ENCODE peak calls at places on chromosome 7, in nine cellular contexts. I, U, N, C, B, Y, H, Q and Z are unnamed samples.

GRCh38 chr7:32256376-32256775 is 186.2 kb upstream of the PDE1C start:
- DNase-seq in I (no peak), U (no peak), N (no peak), C (no peak), B (no peak), Y (no peak), H (no peak), Q (no peak), Z (no peak)

GRCh38 chr7:87564290-87564963 is 36.3 kb downstream of the ABCB1 start:
- DNase-seq in I (peak), U (no peak), N (peak), C (no peak), B (no peak), Y (no peak), H (peak), Q (no peak), Z (peak)

GRCh38 chr7:101114492-101114891 is 12.4 kb upstream of the SERPINE1 start:
- DNase-seq in I (no peak), U (no peak), N (no peak), C (no peak), B (no peak), Y (no peak), H (no peak), Q (no peak), Z (no peak)

GRCh38 chr7:22120391-22121053 is 174.8 kb upstream of the CDCA7L start:
- DNase-seq in I (no peak), U (no peak), N (no peak), C (no peak), B (no peak), Y (no peak), H (no peak), Q (no peak), Z (no peak)

GRCh38 chr7:98211221-98211675 is at the start of gene BHLHA15:
- DNase-seq in I (peak), U (peak), N (no peak), C (no peak), B (no peak), Y (peak), H (peak), Q (no peak), Z (no peak)

GRCh38 chr7:155794196-155794595 is 18.1 kb downstream of the SHH start:
- DNase-seq in I (no peak), U (no peak), N (no peak), C (no peak), B (no peak), Y (no peak), H (no peak), Q (no peak), Z (no peak)

GRCh38 chr7:50068026-50068425 is 25.0 kb downstream of the ZPBP start:
- DNase-seq in I (peak), U (no peak), N (no peak), C (peak), B (no peak), Y (no peak), H (no peak), Q (no peak), Z (no peak)

GRCh38 chr7:50315739-50316671 is 11.5 kb downstream of the IKZF1 start:
- DNase-seq in I (no peak), U (no peak), N (no peak), C (no peak), B (no peak), Y (no peak), H (no peak), Q (no peak), Z (no peak)

GRCh38 chr7:51325231-51325630 is 8.6 kb upstream of the COBL start:
- DNase-seq in I (no peak), U (no peak), N (no peak), C (no peak), B (no peak), Y (no peak), H (no peak), Q (no peak), Z (no peak)

GRCh38 chr7:105205592-105206211 is 183.0 kb downstream of the SRPK2 start:
- DNase-seq in I (no peak), U (no peak), N (no peak), C (peak), B (no peak), Y (no peak), H (no peak), Q (no peak), Z (no peak)

GRCh38 chr7:115679976-115680375 is 350.6 kb downstream of the TFEC start:
- DNase-seq in I (peak), U (no peak), N (peak), C (peak), B (no peak), Y (no peak), H (no peak), Q (no peak), Z (peak)
- TF ChIP-seq CTCF in I (peak), U (no peak), N (peak), C (peak), B (peak), Y (peak), H (peak), Q (peak), Z (peak)

GRCh38 chr7:42856605-42856987 is 55.3 kb downstream of the C7orf25 start:
- DNase-seq in I (no peak), U (no peak), N (no peak), C (no peak), B (no peak), Y (no peak), H (no peak), Q (no peak), Z (no peak)
- H3K4me3 ChIP-seq in I (no peak), U (peak), N (no peak), C (peak), B (peak), Y (no peak), H (peak), Q (peak), Z (no peak)

GRCh38 chr7:132232394-132232793 is 343.9 kb downstream of the PLXNA4 start:
- DNase-seq in I (no peak), U (no peak), N (no peak), C (no peak), B (no peak), Y (no peak), H (no peak), Q (no peak), Z (no peak)
- TF ChIP-seq CTCF in I (no peak), U (no peak), N (no peak), C (no peak), B (no peak), Y (no peak), H (no peak), Q (no peak), Z (no peak)

GRCh38 chr7:77157446-77157845 is 35.0 kb downstream of the CCDC146 start:
- DNase-seq in I (no peak), U (no peak), N (no peak), C (peak), B (no peak), Y (peak), H (no peak), Q (no peak), Z (peak)
- H3K4me3 ChIP-seq in I (no peak), U (no peak), N (no peak), C (no peak), B (no peak), Y (no peak), H (no peak), Q (no peak), Z (no peak)

GRCh38 chr7:66905243-66905642 is 15.8 kb upstream of the TMEM248 start:
- DNase-seq in I (no peak), U (no peak), N (no peak), C (no peak), B (no peak), Y (no peak), H (no peak), Q (no peak), Z (no peak)

GRCh38 chr7:66904063-66904593 is 16.9 kb upstream of the TMEM248 start:
- DNase-seq in I (no peak), U (no peak), N (no peak), C (no peak), B (no peak), Y (no peak), H (no peak), Q (no peak), Z (no peak)

GRCh38 chr7:66907731-66908130 is 13.3 kb upstream of the TMEM248 start:
- DNase-seq in I (no peak), U (no peak), N (no peak), C (no peak), B (no peak), Y (no peak), H (no peak), Q (no peak), Z (no peak)

GRCh38 chr7:66903360-66904062 is 17.5 kb upstream of the TMEM248 start:
- DNase-seq in I (no peak), U (no peak), N (no peak), C (no peak), B (no peak), Y (no peak), H (no peak), Q (no peak), Z (no peak)

DNA sequence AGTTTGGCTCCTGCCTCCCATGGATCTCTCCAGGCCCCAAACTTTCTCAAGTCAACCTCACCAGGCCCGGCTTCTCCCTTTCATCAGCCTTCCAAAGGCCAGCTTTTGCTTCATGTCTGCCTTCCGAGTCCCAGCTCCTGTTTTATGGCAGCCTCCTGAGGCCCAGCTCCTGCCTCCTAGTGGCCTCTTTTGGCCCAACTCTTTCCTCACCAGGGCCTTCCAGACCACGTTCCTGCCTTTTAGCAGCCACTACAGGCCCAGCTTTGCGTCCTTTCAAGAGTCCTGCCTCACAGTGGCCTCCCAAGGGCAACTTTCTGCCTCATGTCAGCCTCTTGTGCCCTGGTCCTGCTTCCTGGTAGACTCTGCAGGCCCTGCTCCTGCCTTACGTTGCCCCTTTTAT is 15.3 kb upstream of the TMEM248 start:
- DNase-seq in I (no peak), U (no peak), N (no peak), C (no peak), B (no peak), Y (no peak), H (no peak), Q (no peak), Z (no peak)
- TF ChIP-seq CTCF in I (no peak), U (no peak), N (peak), C (peak), B (peak), Y (peak), H (no peak), Q (no peak), Z (peak)